ENCODE peak calls at places on chromosomes 4 and X, in seven cellular contexts. B is KBM-7; O is astrocyte; I is activated CD4-positive, alpha-beta memory T cell treated with anti-CD3 and anti-CD28 coated beads, Interleukin-2, amount 10 ng/mL, durations not matched to agents 7 days and 5 days; X is NCI-H2029 treated with DMSO at 0.1 percent for 48 hours; Q is naive thymus-derived CD8-positive, alpha-beta T cell; H is RWPE1. Y is an unnamed sample.

GRCh38 chr4:37453361-37454262 is 209.1 kb downstream of the NWD2 start:
- DNase-seq in H (peak; percentile 66), O (peak; percentile 8), X (no peak), B (peak; percentile 32), Q (peak; percentile 25), I (peak; percentile 42), Y (peak; percentile 66)

GRCh38 chrX:46979340-46979739 is 67.1 kb downstream of the JADE3 start:
- DNase-seq in X (no peak), H (peak; percentile 44), Q (no peak), I (no peak), O (peak; percentile 59), B (no peak), Y (no peak)

GRCh38 chr4:142840516-142841123 is 5.5 kb downstream of the INPP4B start:
- DNase-seq in B (peak; percentile 41), Q (no peak), O (peak; percentile 25), X (no peak), I (no peak), H (no peak), Y (no peak)

GRCh38 chr4:24988776-24989175 is 42.0 kb downstream of the LGI2 start:
- DNase-seq in X (no peak), Q (no peak), B (peak; percentile 54), I (no peak), H (peak; percentile 32), O (no peak), Y (no peak)

GRCh38 chrX:86154586-86154985 is 6.3 kb downstream of the DACH2 start:
- DNase-seq in B (no peak), X (no peak), Q (no peak), H (no peak), I (no peak), O (no peak), Y (no peak)

GRCh38 chr4:13160906-13161305 is 323.2 kb downstream of the RAB28 start:
- DNase-seq in X (peak; percentile 81), O (peak; percentile 89), I (no peak), B (no peak), H (no peak), Q (no peak), Y (no peak)

GRCh38 chr4:110787109-110787508 is 164.2 kb upstream of the PITX2 start:
- DNase-seq in X (no peak), O (no peak), Q (no peak), I (no peak), H (no peak), B (no peak), Y (no peak)

GRCh38 chr4:140098481-140099132 is 55.4 kb downstream of the MAML3 start:
- DNase-seq in O (peak; percentile 86), H (peak; percentile 33), B (peak; percentile 40), Q (no peak), I (no peak), X (no peak), Y (no peak)

GRCh38 chrX:53280703-53281320 is 572 bp downstream of the IQSEC2 start:
- DNase-seq in Q (no peak), H (peak; percentile 29), B (no peak), I (no peak), X (no peak), O (peak; percentile 48), Y (no peak)

GRCh38 chrX:2767631-2768455 is 16.0 kb downstream of the XG start:
- DNase-seq in I (no peak), O (peak; percentile 19), H (peak; percentile 32), X (no peak), Q (no peak), B (no peak), Y (no peak)

GRCh38 chr4:88660446-88661294 is 37.0 kb downstream of the NAP1L5 start:
- DNase-seq in X (no peak), I (no peak), Q (no peak), B (no peak), H (no peak), O (peak; percentile 51), Y (no peak)

GRCh38 chrX:107429090-107429489 is 20.4 kb upstream of the FRMPD3 start:
- DNase-seq in O (no peak), Q (no peak), B (peak; percentile 51), I (peak; percentile 31), X (no peak), H (no peak), Y (peak; percentile 52)

GRCh38 chr4:67714248-67714583 is 13.3 kb upstream of the UBA6 start:
- DNase-seq in B (no peak), Q (no peak), H (no peak), O (no peak), X (no peak), I (no peak), Y (no peak)

GRCh38 chr4:3681191-3681590 is 85.0 kb upstream of the ADRA2C start:
- DNase-seq in I (no peak), B (no peak), H (no peak), O (no peak), X (no peak), Q (no peak), Y (no peak)

GRCh38 chrX:10902001-10902400 is 209.1 kb upstream of the HCCS start:
- DNase-seq in B (no peak), I (no peak), H (peak; percentile 5), Q (no peak), X (no peak), O (peak; percentile 61), Y (no peak)

GRCh38 chr4:32128549-32128948 is 1408.4 kb downstream of the PCDH7 start:
- DNase-seq in O (no peak), X (no peak), H (no peak), I (no peak), Q (no peak), B (no peak), Y (no peak)

GRCh38 chr4:156190606-156191005 is 236.9 kb upstream of the CTSO start:
- DNase-seq in I (no peak), O (peak; percentile 85), Q (no peak), H (no peak), X (no peak), B (no peak), Y (no peak)

GRCh38 chrX:124194209-124194608 is 138.3 kb upstream of the TEX13D start:
- DNase-seq in I (no peak), B (no peak), X (no peak), O (no peak), Q (no peak), H (no peak), Y (no peak)

GRCh38 chr4:54318904-54319303 is 89.8 kb downstream of the PDGFRA start:
- DNase-seq in X (no peak), B (peak; percentile 77), Q (no peak), H (peak; percentile 49), O (peak; percentile 22), I (no peak), Y (peak; percentile 30)

GRCh38 chr4:2647403-2648158 is 108.6 kb downstream of the TNIP2 start:
- DNase-seq in I (peak; percentile 7), X (peak; percentile 55), O (no peak), Q (no peak), H (no peak), B (no peak), Y (peak; percentile 3)

GRCh38 chrX:8235026-8235425 is 64.0 kb upstream of the VCX2 start:
- DNase-seq in I (no peak), X (no peak), B (no peak), Q (no peak), O (peak; percentile 78), H (no peak), Y (no peak)

Y was measured in activated naive CD4-positive, alpha-beta T cell treated with anti-CD3 and anti-CD28 coated beads, Interleukin-2, amount 10 ng/mL, durations not matched to agents 7 days and 5 days.